ENCODE peak calls at places on chromosome 3, in nine cellular contexts. One of them, this sample, is unnamed.

GRCh38 chr3:38623539-38623938 is 25.9 kb downstream of the SCN5A start:
- DNase-seq in fibroblast of mammary gland: no peak
- DNase-seq in AG09319: no peak
- DNase-seq in natural killer cell: no peak
- DNase-seq in fibroblast of lung: no peak
- DNase-seq in mesothelial cell of epicardium: no peak
- DNase-seq in fibroblast of the aortic adventitia: no peak
- DNase-seq in nephron progenitor cell: peak
- DNase-seq in breast epithelium: no peak
- DNase-seq in this sample: no peak

GRCh38 chr3:9194509-9195184 is 54.8 kb downstream of the SRGAP3 start:
- DNase-seq in fibroblast of the aortic adventitia: no peak
- DNase-seq in natural killer cell: no peak
- DNase-seq in breast epithelium: no peak
- DNase-seq in AG09319: no peak
- DNase-seq in mesothelial cell of epicardium: no peak
- DNase-seq in fibroblast of mammary gland: no peak
- DNase-seq in nephron progenitor cell: no peak
- DNase-seq in fibroblast of lung: no peak
- DNase-seq in this sample: no peak

GRCh38 chr3:192850501-192850981 is 67.1 kb downstream of the MB21D2 start:
- DNase-seq in AG09319: no peak
- DNase-seq in fibroblast of lung: peak
- DNase-seq in nephron progenitor cell: no peak
- DNase-seq in fibroblast of mammary gland: peak
- DNase-seq in breast epithelium: peak
- DNase-seq in natural killer cell: no peak
- DNase-seq in fibroblast of the aortic adventitia: no peak
- DNase-seq in mesothelial cell of epicardium: no peak
- DNase-seq in this sample: no peak

GRCh38 chr3:127701281-127701792 is 28.6 kb downstream of the ABTB1 start:
- DNase-seq in fibroblast of mammary gland: no peak
- DNase-seq in fibroblast of the aortic adventitia: no peak
- DNase-seq in breast epithelium: no peak
- DNase-seq in fibroblast of lung: no peak
- DNase-seq in mesothelial cell of epicardium: no peak
- DNase-seq in natural killer cell: no peak
- DNase-seq in AG09319: no peak
- DNase-seq in nephron progenitor cell: no peak
- DNase-seq in this sample: no peak

GRCh38 chr3:169751875-169752274 is 13.0 kb downstream of the TERC start:
- DNase-seq in mesothelial cell of epicardium: no peak
- DNase-seq in fibroblast of lung: no peak
- DNase-seq in nephron progenitor cell: no peak
- DNase-seq in AG09319: no peak
- DNase-seq in fibroblast of mammary gland: no peak
- DNase-seq in fibroblast of the aortic adventitia: no peak
- DNase-seq in breast epithelium: no peak
- DNase-seq in natural killer cell: no peak
- DNase-seq in this sample: no peak

GRCh38 chr3:54426431-54426830 is 304.1 kb downstream of the CACNA2D3 start:
- DNase-seq in natural killer cell: no peak
- DNase-seq in fibroblast of mammary gland: no peak
- DNase-seq in AG09319: no peak
- DNase-seq in fibroblast of lung: peak
- DNase-seq in fibroblast of the aortic adventitia: no peak
- DNase-seq in mesothelial cell of epicardium: no peak
- DNase-seq in nephron progenitor cell: no peak
- DNase-seq in breast epithelium: no peak
- DNase-seq in this sample: no peak

GRCh38 chr3:155619118-155619915 is 125.6 kb downstream of the PLCH1 start:
- DNase-seq in natural killer cell: no peak
- DNase-seq in nephron progenitor cell: no peak
- DNase-seq in mesothelial cell of epicardium: no peak
- DNase-seq in fibroblast of the aortic adventitia: no peak
- DNase-seq in AG09319: no peak
- DNase-seq in fibroblast of mammary gland: no peak
- DNase-seq in fibroblast of lung: no peak
- DNase-seq in breast epithelium: no peak
- DNase-seq in this sample: no peak

GRCh38 chr3:179769411-179770247 is 116.8 kb downstream of the USP13 start:
- DNase-seq in fibroblast of lung: no peak
- DNase-seq in natural killer cell: no peak
- DNase-seq in breast epithelium: no peak
- DNase-seq in nephron progenitor cell: no peak
- DNase-seq in fibroblast of mammary gland: no peak
- DNase-seq in fibroblast of the aortic adventitia: no peak
- DNase-seq in AG09319: no peak
- DNase-seq in mesothelial cell of epicardium: no peak
- DNase-seq in this sample: no peak

GRCh38 chr3:66531256-66531655 is 30.4 kb upstream of the LRIG1 start:
- DNase-seq in mesothelial cell of epicardium: no peak
- DNase-seq in nephron progenitor cell: no peak
- DNase-seq in fibroblast of mammary gland: no peak
- DNase-seq in breast epithelium: no peak
- DNase-seq in fibroblast of the aortic adventitia: no peak
- DNase-seq in fibroblast of lung: no peak
- DNase-seq in AG09319: no peak
- DNase-seq in natural killer cell: no peak
- DNase-seq in this sample: no peak

GRCh38 chr3:134650431-134651346 is at the start of gene KY:
- DNase-seq in natural killer cell: no peak
- DNase-seq in fibroblast of the aortic adventitia: peak
- DNase-seq in nephron progenitor cell: peak
- DNase-seq in fibroblast of mammary gland: peak
- DNase-seq in breast epithelium: no peak
- DNase-seq in AG09319: no peak
- DNase-seq in mesothelial cell of epicardium: no peak
- DNase-seq in fibroblast of lung: peak
- DNase-seq in this sample: no peak

DNA sequence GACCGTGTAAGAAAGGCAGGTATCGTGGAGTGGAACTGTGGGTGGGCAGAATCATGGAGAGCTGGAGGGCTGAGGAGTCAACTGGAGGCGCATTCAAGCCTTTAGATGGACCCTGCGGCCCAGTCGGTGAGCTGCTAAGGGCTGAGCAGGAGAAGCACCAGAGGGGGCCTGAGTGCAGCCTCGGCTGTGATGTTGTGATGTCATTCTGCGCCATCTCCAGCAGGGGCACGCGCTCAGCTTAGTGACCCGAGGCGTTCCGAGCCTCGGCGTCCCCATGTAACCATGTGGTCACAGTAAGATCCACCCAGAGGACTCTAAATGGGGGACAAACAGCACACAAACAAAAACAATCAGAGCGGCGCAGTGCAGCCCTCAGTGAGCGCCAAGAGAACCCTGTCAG is 76.8 kb downstream of the VGLL4 start:
- DNase-seq in nephron progenitor cell: no peak
- DNase-seq in mesothelial cell of epicardium: no peak
- DNase-seq in natural killer cell: no peak
- DNase-seq in breast epithelium: no peak
- DNase-seq in fibroblast of mammary gland: no peak
- DNase-seq in fibroblast of lung: no peak
- DNase-seq in AG09319: no peak
- DNase-seq in fibroblast of the aortic adventitia: no peak
- DNase-seq in this sample: no peak
- TF ChIP-seq CTCF in nephron progenitor cell: no peak
- TF ChIP-seq CTCF in mesothelial cell of epicardium: peak
- TF ChIP-seq CTCF in natural killer cell: no peak
- TF ChIP-seq CTCF in breast epithelium: no peak
- TF ChIP-seq CTCF in fibroblast of mammary gland: no peak
- TF ChIP-seq CTCF in fibroblast of lung: no peak
- TF ChIP-seq CTCF in AG09319: no peak
- TF ChIP-seq CTCF in fibroblast of the aortic adventitia: no peak
- TF ChIP-seq CTCF in this sample: no peak

DNA sequence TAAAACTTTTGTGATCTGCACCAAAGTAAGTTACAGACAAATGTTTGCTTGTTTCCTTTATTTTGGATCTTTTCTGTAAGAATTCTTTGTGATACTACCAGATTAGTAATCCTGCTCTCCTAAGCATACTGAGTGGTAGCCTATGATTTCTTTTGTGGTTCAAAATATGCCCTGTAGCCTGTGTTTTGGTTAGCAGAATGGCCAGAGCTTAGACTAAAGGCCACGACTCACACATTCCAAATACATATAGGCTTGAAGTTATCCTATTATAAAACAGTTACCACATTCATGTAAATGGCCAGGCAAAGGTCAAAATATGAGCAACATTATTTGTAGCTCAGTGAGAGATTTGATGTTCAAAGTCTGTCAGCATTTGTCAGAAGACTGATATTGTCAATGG is 84.4 kb downstream of the MITF start:
- DNase-seq in fibroblast of mammary gland: peak
- DNase-seq in breast epithelium: no peak
- DNase-seq in fibroblast of the aortic adventitia: no peak
- DNase-seq in mesothelial cell of epicardium: no peak
- DNase-seq in natural killer cell: no peak
- DNase-seq in AG09319: no peak
- DNase-seq in nephron progenitor cell: no peak
- DNase-seq in fibroblast of lung: peak
- DNase-seq in this sample: no peak
- TF ChIP-seq CTCF in fibroblast of mammary gland: no peak
- TF ChIP-seq CTCF in breast epithelium: no peak
- TF ChIP-seq CTCF in fibroblast of the aortic adventitia: no peak
- TF ChIP-seq CTCF in mesothelial cell of epicardium: no peak
- TF ChIP-seq CTCF in natural killer cell: no peak
- TF ChIP-seq CTCF in AG09319: no peak
- TF ChIP-seq CTCF in nephron progenitor cell: no peak
- TF ChIP-seq CTCF in fibroblast of lung: no peak
- TF ChIP-seq CTCF in this sample: no peak

GRCh38 chr3:33364531-33365128 is 75.6 kb downstream of the UBP1 start:
- DNase-seq in nephron progenitor cell: no peak
- DNase-seq in fibroblast of lung: peak
- DNase-seq in fibroblast of mammary gland: peak
- DNase-seq in mesothelial cell of epicardium: no peak
- DNase-seq in natural killer cell: no peak
- DNase-seq in AG09319: no peak
- DNase-seq in fibroblast of the aortic adventitia: no peak
- DNase-seq in breast epithelium: no peak
- DNase-seq in this sample: no peak
- TF ChIP-seq CTCF in nephron progenitor cell: no peak
- TF ChIP-seq CTCF in fibroblast of lung: no peak
- TF ChIP-seq CTCF in fibroblast of mammary gland: no peak
- TF ChIP-seq CTCF in mesothelial cell of epicardium: no peak
- TF ChIP-seq CTCF in natural killer cell: no peak
- TF ChIP-seq CTCF in AG09319: no peak
- TF ChIP-seq CTCF in fibroblast of the aortic adventitia: no peak
- TF ChIP-seq CTCF in breast epithelium: no peak
- TF ChIP-seq CTCF in this sample: no peak

DNA sequence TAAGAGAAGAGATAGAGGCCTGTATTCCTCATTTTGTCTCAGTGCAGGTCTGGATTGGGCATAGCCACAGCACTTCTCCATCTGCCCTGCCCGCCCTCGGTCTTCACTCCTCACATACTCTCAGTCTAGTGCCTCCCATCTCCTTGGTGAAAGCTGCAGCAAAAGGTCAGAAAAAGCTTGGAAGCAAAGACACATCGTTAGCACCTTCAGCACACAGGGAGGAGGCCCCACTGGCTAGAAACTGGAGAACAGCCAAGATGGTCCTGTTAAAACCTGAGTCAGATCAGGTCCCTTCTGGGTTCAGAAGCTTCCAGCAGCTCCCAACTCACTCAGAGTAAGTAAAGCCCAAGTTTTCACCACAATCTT is 1.6 kb upstream of the KLF15 start:
- DNase-seq in nephron progenitor cell: no peak
- DNase-seq in natural killer cell: no peak
- DNase-seq in fibroblast of the aortic adventitia: no peak
- DNase-seq in AG09319: no peak
- DNase-seq in fibroblast of mammary gland: no peak
- DNase-seq in fibroblast of lung: no peak
- DNase-seq in breast epithelium: no peak
- DNase-seq in mesothelial cell of epicardium: no peak
- DNase-seq in this sample: no peak
- TF ChIP-seq CTCF in nephron progenitor cell: no peak
- TF ChIP-seq CTCF in natural killer cell: no peak
- TF ChIP-seq CTCF in fibroblast of the aortic adventitia: no peak
- TF ChIP-seq CTCF in AG09319: no peak
- TF ChIP-seq CTCF in fibroblast of mammary gland: no peak
- TF ChIP-seq CTCF in fibroblast of lung: no peak
- TF ChIP-seq CTCF in breast epithelium: no peak
- TF ChIP-seq CTCF in mesothelial cell of epicardium: no peak
- TF ChIP-seq CTCF in this sample: no peak

GRCh38 chr3:115861166-115861733 is 237.9 kb downstream of the GAP43 start:
- DNase-seq in fibroblast of mammary gland: no peak
- DNase-seq in breast epithelium: no peak
- DNase-seq in natural killer cell: no peak
- DNase-seq in fibroblast of the aortic adventitia: no peak
- DNase-seq in AG09319: no peak
- DNase-seq in nephron progenitor cell: no peak
- DNase-seq in mesothelial cell of epicardium: no peak
- DNase-seq in fibroblast of lung: no peak
- DNase-seq in this sample: no peak
- TF ChIP-seq CTCF in fibroblast of mammary gland: no peak
- TF ChIP-seq CTCF in breast epithelium: no peak
- TF ChIP-seq CTCF in natural killer cell: no peak
- TF ChIP-seq CTCF in fibroblast of the aortic adventitia: peak
- TF ChIP-seq CTCF in AG09319: no peak
- TF ChIP-seq CTCF in nephron progenitor cell: peak
- TF ChIP-seq CTCF in mesothelial cell of epicardium: peak
- TF ChIP-seq CTCF in fibroblast of lung: no peak
- TF ChIP-seq CTCF in this sample: no peak

DNA sequence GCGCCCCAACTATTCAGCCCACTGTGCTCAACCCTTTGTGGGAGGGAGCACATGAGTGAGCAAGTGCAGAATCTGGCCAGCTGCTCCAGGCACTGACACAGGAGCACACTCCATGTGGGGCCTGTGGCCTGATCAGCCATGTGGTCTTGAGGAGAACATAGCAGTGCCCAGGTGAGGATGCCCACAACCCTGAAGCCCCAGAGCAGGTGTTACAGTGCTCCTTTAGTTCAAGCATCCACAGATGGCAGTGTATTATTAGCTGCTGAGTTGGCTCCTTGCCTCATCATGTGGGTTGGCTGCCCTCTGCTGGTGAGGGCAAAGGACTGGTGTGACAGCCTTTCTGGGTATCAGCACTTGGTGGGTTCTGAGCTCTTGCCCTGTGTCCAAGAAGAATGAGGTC is 1588.2 kb downstream of the SI start:
- DNase-seq in fibroblast of mammary gland: peak
- DNase-seq in fibroblast of lung: peak
- DNase-seq in fibroblast of the aortic adventitia: no peak
- DNase-seq in breast epithelium: no peak
- DNase-seq in nephron progenitor cell: peak
- DNase-seq in natural killer cell: no peak
- DNase-seq in mesothelial cell of epicardium: no peak
- DNase-seq in AG09319: peak
- DNase-seq in this sample: no peak
- TF ChIP-seq CTCF in fibroblast of mammary gland: peak
- TF ChIP-seq CTCF in fibroblast of lung: peak
- TF ChIP-seq CTCF in fibroblast of the aortic adventitia: no peak
- TF ChIP-seq CTCF in breast epithelium: no peak
- TF ChIP-seq CTCF in nephron progenitor cell: peak
- TF ChIP-seq CTCF in natural killer cell: no peak
- TF ChIP-seq CTCF in mesothelial cell of epicardium: peak
- TF ChIP-seq CTCF in AG09319: peak
- TF ChIP-seq CTCF in this sample: no peak

GRCh38 chr3:114213669-114214541 is 23.5 kb downstream of the ZNF80 start:
- DNase-seq in natural killer cell: peak
- DNase-seq in fibroblast of the aortic adventitia: peak
- DNase-seq in fibroblast of lung: peak
- DNase-seq in fibroblast of mammary gland: peak
- DNase-seq in mesothelial cell of epicardium: no peak
- DNase-seq in AG09319: peak
- DNase-seq in nephron progenitor cell: peak
- DNase-seq in breast epithelium: no peak
- DNase-seq in this sample: peak
- TF ChIP-seq CTCF in natural killer cell: no peak
- TF ChIP-seq CTCF in fibroblast of the aortic adventitia: peak
- TF ChIP-seq CTCF in fibroblast of lung: no peak
- TF ChIP-seq CTCF in fibroblast of mammary gland: no peak
- TF ChIP-seq CTCF in mesothelial cell of epicardium: no peak
- TF ChIP-seq CTCF in AG09319: no peak
- TF ChIP-seq CTCF in nephron progenitor cell: no peak
- TF ChIP-seq CTCF in breast epithelium: no peak
- TF ChIP-seq CTCF in this sample: no peak